ENCODE peak calls at places on chromosome 3, in seven cellular contexts. One of them, this sample, is unnamed.

GRCh38 chr3:171108066-171108465 is 81.5 kb upstream of the SLC2A2 start:
- DNase-seq in nephron progenitor cell: no peak
- DNase-seq in gastrocnemius medialis: no peak
- DNase-seq in cardiac fibroblast: peak; percentile 39
- DNase-seq in body of pancreas: no peak
- DNase-seq in tibial artery: no peak
- DNase-seq in lower leg skin: no peak
- DNase-seq in this sample: no peak

GRCh38 chr3:159824341-159824740 is 164.3 kb upstream of the IL12A start:
- DNase-seq in cardiac fibroblast: peak; percentile 94
- DNase-seq in tibial artery: no peak
- DNase-seq in lower leg skin: no peak
- DNase-seq in gastrocnemius medialis: peak; percentile 83
- DNase-seq in nephron progenitor cell: no peak
- DNase-seq in body of pancreas: peak; percentile 51
- DNase-seq in this sample: no peak

GRCh38 chr3:109685084-109686079 is 348.0 kb upstream of the DPPA4 start:
- DNase-seq in nephron progenitor cell: no peak
- DNase-seq in lower leg skin: peak; percentile 14
- DNase-seq in tibial artery: peak; percentile 91
- DNase-seq in gastrocnemius medialis: peak; percentile 44
- DNase-seq in cardiac fibroblast: peak; percentile 99
- DNase-seq in body of pancreas: peak; percentile 97
- DNase-seq in this sample: no peak

GRCh38 chr3:41740374-41740773 is 221.5 kb downstream of the ULK4 start:
- DNase-seq in gastrocnemius medialis: no peak
- DNase-seq in body of pancreas: no peak
- DNase-seq in lower leg skin: no peak
- DNase-seq in cardiac fibroblast: no peak
- DNase-seq in tibial artery: no peak
- DNase-seq in nephron progenitor cell: no peak
- DNase-seq in this sample: no peak

GRCh38 chr3:49929333-49930240 is at the start of gene MON1A:
- DNase-seq in lower leg skin: peak; percentile 93
- DNase-seq in tibial artery: peak; percentile 95
- DNase-seq in gastrocnemius medialis: peak; percentile 94
- DNase-seq in nephron progenitor cell: peak; percentile 98
- DNase-seq in cardiac fibroblast: peak; percentile 92
- DNase-seq in body of pancreas: peak; percentile 96
- DNase-seq in this sample: peak; percentile 95

GRCh38 chr3:159765025-159765859 is 223.4 kb upstream of the IL12A start:
- DNase-seq in lower leg skin: peak; percentile 76
- DNase-seq in tibial artery: peak; percentile 88
- DNase-seq in cardiac fibroblast: peak; percentile 99
- DNase-seq in gastrocnemius medialis: peak; percentile 63
- DNase-seq in body of pancreas: peak; percentile 60
- DNase-seq in nephron progenitor cell: peak; percentile 63
- DNase-seq in this sample: peak; percentile 29

GRCh38 chr3:11479230-11479620 is 164.5 kb downstream of the VGLL4 start:
- DNase-seq in tibial artery: no peak
- DNase-seq in gastrocnemius medialis: no peak
- DNase-seq in nephron progenitor cell: no peak
- DNase-seq in body of pancreas: no peak
- DNase-seq in lower leg skin: no peak
- DNase-seq in cardiac fibroblast: no peak
- DNase-seq in this sample: no peak

GRCh38 chr3:48478631-48479555 is 25.1 kb downstream of the SHISA5 start:
- DNase-seq in tibial artery: no peak
- DNase-seq in body of pancreas: no peak
- DNase-seq in gastrocnemius medialis: no peak
- DNase-seq in lower leg skin: no peak
- DNase-seq in cardiac fibroblast: no peak
- DNase-seq in nephron progenitor cell: no peak
- DNase-seq in this sample: no peak

GRCh38 chr3:169562988-169563774 is 100.3 kb downstream of the MECOM start:
- DNase-seq in tibial artery: no peak
- DNase-seq in body of pancreas: no peak
- DNase-seq in nephron progenitor cell: no peak
- DNase-seq in cardiac fibroblast: peak; percentile 8
- DNase-seq in gastrocnemius medialis: no peak
- DNase-seq in lower leg skin: no peak
- DNase-seq in this sample: no peak

GRCh38 chr3:172771672-172772071 is 21.1 kb downstream of the ECT2 start:
- DNase-seq in cardiac fibroblast: no peak
- DNase-seq in body of pancreas: no peak
- DNase-seq in tibial artery: no peak
- DNase-seq in gastrocnemius medialis: no peak
- DNase-seq in nephron progenitor cell: no peak
- DNase-seq in lower leg skin: no peak
- DNase-seq in this sample: no peak

GRCh38 chr3:148280623-148281242 is 417.0 kb upstream of the AGTR1 start:
- DNase-seq in gastrocnemius medialis: no peak
- DNase-seq in body of pancreas: no peak
- DNase-seq in tibial artery: no peak
- DNase-seq in cardiac fibroblast: no peak
- DNase-seq in lower leg skin: no peak
- DNase-seq in nephron progenitor cell: no peak
- DNase-seq in this sample: no peak

GRCh38 chr3:140242818-140243276 is 307.9 kb downstream of the CLSTN2 start:
- DNase-seq in nephron progenitor cell: peak; percentile 10
- DNase-seq in cardiac fibroblast: peak; percentile 9
- DNase-seq in body of pancreas: peak; percentile 78
- DNase-seq in gastrocnemius medialis: peak; percentile 48
- DNase-seq in lower leg skin: no peak
- DNase-seq in tibial artery: no peak
- DNase-seq in this sample: no peak

GRCh38 chr3:149539491-149539890 is 65.0 kb downstream of the TM4SF4 start:
- DNase-seq in tibial artery: no peak
- DNase-seq in lower leg skin: no peak
- DNase-seq in nephron progenitor cell: no peak
- DNase-seq in gastrocnemius medialis: no peak
- DNase-seq in cardiac fibroblast: no peak
- DNase-seq in body of pancreas: peak; percentile 7
- DNase-seq in this sample: no peak

GRCh38 chr3:113783980-113784379 is 37.1 kb downstream of the ATP6V1A start:
- DNase-seq in gastrocnemius medialis: no peak
- DNase-seq in cardiac fibroblast: peak; percentile 59
- DNase-seq in lower leg skin: no peak
- DNase-seq in body of pancreas: no peak
- DNase-seq in tibial artery: no peak
- DNase-seq in nephron progenitor cell: no peak
- DNase-seq in this sample: no peak

GRCh38 chr3:47000198-47000815 is 20.8 kb downstream of the NBEAL2 start:
- DNase-seq in nephron progenitor cell: no peak
- DNase-seq in body of pancreas: no peak
- DNase-seq in tibial artery: no peak
- DNase-seq in cardiac fibroblast: peak; percentile 28
- DNase-seq in lower leg skin: no peak
- DNase-seq in gastrocnemius medialis: no peak
- DNase-seq in this sample: no peak

GRCh38 chr3:8856721-8857120 is 87.3 kb upstream of the OXTR start:
- DNase-seq in nephron progenitor cell: no peak
- DNase-seq in lower leg skin: no peak
- DNase-seq in tibial artery: no peak
- DNase-seq in cardiac fibroblast: no peak
- DNase-seq in gastrocnemius medialis: no peak
- DNase-seq in body of pancreas: no peak
- DNase-seq in this sample: no peak

GRCh38 chr3:27253831-27254230 is 115.4 kb downstream of the NEK10 start:
- DNase-seq in nephron progenitor cell: peak; percentile 19
- DNase-seq in cardiac fibroblast: peak; percentile 64
- DNase-seq in tibial artery: peak; percentile 19
- DNase-seq in lower leg skin: no peak
- DNase-seq in body of pancreas: peak; percentile 18
- DNase-seq in gastrocnemius medialis: no peak
- DNase-seq in this sample: peak; percentile 4

GRCh38 chr3:186540444-186541226 is 3.5 kb downstream of the CRYGS start:
- DNase-seq in body of pancreas: peak; percentile 86
- DNase-seq in lower leg skin: peak; percentile 73
- DNase-seq in cardiac fibroblast: peak; percentile 86
- DNase-seq in nephron progenitor cell: peak; percentile 74
- DNase-seq in tibial artery: peak; percentile 64
- DNase-seq in gastrocnemius medialis: peak; percentile 51
- DNase-seq in this sample: peak; percentile 68

GRCh38 chr3:197355713-197356112 is 57.3 kb upstream of the DLG1 start:
- DNase-seq in tibial artery: no peak
- DNase-seq in cardiac fibroblast: no peak
- DNase-seq in nephron progenitor cell: no peak
- DNase-seq in lower leg skin: no peak
- DNase-seq in gastrocnemius medialis: no peak
- DNase-seq in body of pancreas: no peak
- DNase-seq in this sample: no peak

GRCh38 chr3:187821616-187822317 is 76.5 kb upstream of the BCL6 start:
- DNase-seq in body of pancreas: no peak
- DNase-seq in cardiac fibroblast: no peak
- DNase-seq in tibial artery: no peak
- DNase-seq in nephron progenitor cell: no peak
- DNase-seq in lower leg skin: no peak
- DNase-seq in gastrocnemius medialis: no peak
- DNase-seq in this sample: no peak

GRCh38 chr3:5078151-5078550 is 43.9 kb upstream of the ARL8B start:
- DNase-seq in nephron progenitor cell: no peak
- DNase-seq in body of pancreas: no peak
- DNase-seq in gastrocnemius medialis: no peak
- DNase-seq in lower leg skin: peak; percentile 46
- DNase-seq in cardiac fibroblast: peak; percentile 21
- DNase-seq in tibial artery: no peak
- DNase-seq in this sample: no peak

GRCh38 chr3:111733856-111734255 is 125.2 kb upstream of the PHLDB2 start:
- DNase-seq in cardiac fibroblast: no peak
- DNase-seq in body of pancreas: no peak
- DNase-seq in gastrocnemius medialis: no peak
- DNase-seq in nephron progenitor cell: no peak
- DNase-seq in tibial artery: no peak
- DNase-seq in lower leg skin: no peak
- DNase-seq in this sample: no peak

GRCh38 chr3:177106594-177106993 is 90.7 kb downstream of the TBL1XR1 start:
- DNase-seq in tibial artery: no peak
- DNase-seq in lower leg skin: no peak
- DNase-seq in cardiac fibroblast: no peak
- DNase-seq in gastrocnemius medialis: no peak
- DNase-seq in body of pancreas: no peak
- DNase-seq in nephron progenitor cell: no peak
- DNase-seq in this sample: no peak

GRCh38 chr3:128555098-128555825 is 62.3 kb upstream of the GATA2 start:
- DNase-seq in nephron progenitor cell: no peak
- DNase-seq in body of pancreas: peak; percentile 11
- DNase-seq in gastrocnemius medialis: peak; percentile 22
- DNase-seq in lower leg skin: no peak
- DNase-seq in tibial artery: peak; percentile 48
- DNase-seq in cardiac fibroblast: no peak
- DNase-seq in this sample: no peak

GRCh38 chr3:151789853-151790463 is 24.0 kb upstream of the AADAC start:
- DNase-seq in cardiac fibroblast: no peak
- DNase-seq in lower leg skin: no peak
- DNase-seq in nephron progenitor cell: no peak
- DNase-seq in gastrocnemius medialis: no peak
- DNase-seq in tibial artery: no peak
- DNase-seq in body of pancreas: no peak
- DNase-seq in this sample: no peak

DNA sequence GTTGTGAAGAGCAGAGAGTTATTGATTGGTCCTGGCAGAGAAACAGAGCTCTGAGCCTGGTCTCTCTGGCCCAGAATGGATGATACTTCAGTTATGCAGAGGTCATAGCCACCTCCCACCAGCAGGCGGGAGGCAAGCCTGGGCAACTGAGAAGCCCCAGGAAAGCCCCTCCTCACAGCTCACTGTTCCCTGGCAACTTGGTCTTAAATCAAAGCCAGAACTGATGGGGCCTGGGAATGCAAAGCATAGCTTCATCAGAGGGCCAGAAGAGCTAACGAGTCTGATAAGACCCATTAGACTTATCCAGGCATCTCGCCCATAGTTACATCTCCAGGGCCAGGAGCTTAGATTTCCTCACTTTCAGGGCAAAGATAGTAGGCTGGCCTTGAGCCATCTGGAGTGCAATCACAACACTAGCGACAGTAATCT is 5.5 kb upstream of the COLQ start:
- DNase-seq in cardiac fibroblast: no peak
- DNase-seq in body of pancreas: peak; percentile 24
- DNase-seq in nephron progenitor cell: peak; percentile 60
- DNase-seq in tibial artery: peak; percentile 66
- DNase-seq in lower leg skin: no peak
- DNase-seq in gastrocnemius medialis: no peak
- DNase-seq in this sample: no peak
- TF ChIP-seq CTCF in cardiac fibroblast: peak; percentile 29
- TF ChIP-seq CTCF in body of pancreas: no peak
- TF ChIP-seq CTCF in nephron progenitor cell: peak; percentile 58
- TF ChIP-seq CTCF in tibial artery: peak; percentile 21
- TF ChIP-seq CTCF in lower leg skin: no peak
- TF ChIP-seq CTCF in gastrocnemius medialis: no peak
- TF ChIP-seq CTCF in this sample: peak; percentile 54

GRCh38 chr3:101544181-101544850 is 17.4 kb upstream of the TRMT10C start:
- DNase-seq in gastrocnemius medialis: no peak
- DNase-seq in nephron progenitor cell: no peak
- DNase-seq in cardiac fibroblast: no peak
- DNase-seq in lower leg skin: no peak
- DNase-seq in tibial artery: no peak
- DNase-seq in body of pancreas: no peak
- DNase-seq in this sample: no peak
- TF ChIP-seq CTCF in gastrocnemius medialis: peak; percentile 16
- TF ChIP-seq CTCF in nephron progenitor cell: no peak
- TF ChIP-seq CTCF in cardiac fibroblast: peak; percentile 2
- TF ChIP-seq CTCF in lower leg skin: no peak
- TF ChIP-seq CTCF in tibial artery: no peak
- TF ChIP-seq CTCF in body of pancreas: no peak
- TF ChIP-seq CTCF in this sample: no peak

DNA sequence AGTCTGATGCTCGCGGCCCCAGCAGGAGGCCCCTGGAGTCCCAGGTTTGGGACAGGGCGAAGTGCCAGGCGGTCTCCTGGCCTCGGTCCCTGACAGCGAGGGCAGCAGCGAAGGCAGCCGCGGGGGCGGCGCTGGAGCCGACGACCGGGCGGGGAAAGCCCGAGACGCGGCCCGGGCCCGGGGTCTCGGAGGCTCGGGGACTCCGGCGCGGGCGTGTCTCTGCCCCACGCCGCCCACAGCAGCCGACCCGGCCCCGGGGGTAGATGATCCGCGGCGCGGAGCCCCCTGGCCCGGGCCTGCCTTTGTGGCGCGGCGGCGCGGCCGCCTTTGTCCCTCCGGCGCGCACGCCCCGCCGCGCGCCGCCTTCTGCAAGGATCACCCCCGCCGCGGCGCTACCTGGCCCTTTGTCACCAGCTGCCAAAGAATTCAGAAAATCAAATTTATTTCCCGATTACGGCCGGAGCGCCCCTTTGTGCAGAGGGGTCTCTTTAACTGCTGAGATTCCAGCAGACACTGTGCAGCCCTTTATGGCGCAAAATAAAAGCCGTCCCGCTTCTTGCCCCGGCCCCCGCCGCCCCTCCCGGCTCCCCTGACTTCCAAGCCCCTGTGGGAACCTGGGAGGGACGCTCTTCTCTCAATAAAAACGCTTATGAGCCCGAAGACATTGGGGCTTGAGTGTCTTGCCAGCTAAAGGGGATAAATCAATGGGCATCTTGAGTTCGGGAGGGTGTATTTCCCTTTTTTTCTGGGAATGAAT is 68.3 kb downstream of the HES1 start:
- DNase-seq in nephron progenitor cell: peak; percentile 56
- DNase-seq in lower leg skin: no peak
- DNase-seq in cardiac fibroblast: no peak
- DNase-seq in body of pancreas: no peak
- DNase-seq in tibial artery: no peak
- DNase-seq in gastrocnemius medialis: no peak
- DNase-seq in this sample: no peak
- TF ChIP-seq CTCF in nephron progenitor cell: no peak
- TF ChIP-seq CTCF in lower leg skin: no peak
- TF ChIP-seq CTCF in cardiac fibroblast: no peak
- TF ChIP-seq CTCF in body of pancreas: no peak
- TF ChIP-seq CTCF in tibial artery: no peak
- TF ChIP-seq CTCF in gastrocnemius medialis: no peak
- TF ChIP-seq CTCF in this sample: peak; percentile 25

GRCh38 chr3:195662-196061 is 901 bp upstream of the CHL1 start:
- DNase-seq in cardiac fibroblast: no peak
- DNase-seq in tibial artery: no peak
- DNase-seq in nephron progenitor cell: no peak
- DNase-seq in gastrocnemius medialis: no peak
- DNase-seq in body of pancreas: no peak
- DNase-seq in lower leg skin: no peak
- DNase-seq in this sample: no peak
- TF ChIP-seq CTCF in cardiac fibroblast: no peak
- TF ChIP-seq CTCF in tibial artery: no peak
- TF ChIP-seq CTCF in nephron progenitor cell: no peak
- TF ChIP-seq CTCF in gastrocnemius medialis: no peak
- TF ChIP-seq CTCF in body of pancreas: no peak
- TF ChIP-seq CTCF in lower leg skin: no peak
- TF ChIP-seq CTCF in this sample: no peak

This sample was measured in neural crest cell.